ENCODE peak calls at places on chromosomes 5 and 9, in four cellular contexts. K is kidney tubule cell; E is GDM1; L is CD4-positive, CD25-positive, alpha-beta regulatory T cell. Q is an unnamed sample.
A peak's percentile ranks its signal among the peaks of the same experiment; 100 is the strongest.

GRCh38 chr9:92615790-92616189 is 54.1 kb downstream of the IPPK start:
- DNase-seq in K (no peak), L (no peak), E (no peak), Q (no peak)

GRCh38 chr9:4760122-4760521 is 19.1 kb upstream of the AK3 start:
- DNase-seq in K (no peak), L (no peak), E (no peak), Q (peak; percentile 61)

GRCh38 chr9:132651259-132651658 is 18.5 kb downstream of the DDX31 start:
- DNase-seq in K (peak; percentile 28), L (no peak), E (no peak), Q (peak; percentile 45)

GRCh38 chr5:171336486-171337206 is 27.6 kb downstream of the TLX3 start:
- DNase-seq in L (no peak), K (peak; percentile 56), E (no peak), Q (peak; percentile 11)

GRCh38 chr9:33703430-33704096 is 91.8 kb upstream of the PRSS3 start:
- DNase-seq in L (no peak), E (no peak), K (no peak), Q (no peak)

GRCh38 chr5:39015743-39016586 is 58.2 kb downstream of the RICTOR start:
- DNase-seq in K (peak; percentile 87), E (no peak), L (no peak), Q (no peak)

GRCh38 chr9:76761448-76761847 is 2.8 kb upstream of the PCA3 start:
- DNase-seq in L (no peak), K (peak; percentile 11), E (no peak), Q (no peak)

GRCh38 chr5:145906401-145906800 is 30.0 kb upstream of the SH3RF2 start:
- DNase-seq in K (no peak), L (no peak), E (no peak), Q (no peak)

GRCh38 chr9:23431459-23431858 is 394.6 kb downstream of the ELAVL2 start:
- DNase-seq in E (no peak), L (no peak), K (no peak), Q (no peak)

GRCh38 chr9:132534832-132535231 is 47.6 kb upstream of the BARHL1 start:
- DNase-seq in K (no peak), L (no peak), E (no peak), Q (no peak)

GRCh38 chr9:129627556-129628492 is 1.9 kb downstream of the NTMT1 start:
- DNase-seq in L (no peak), E (no peak), K (no peak), Q (no peak)

GRCh38 chr9:35508069-35508468 is 18.2 kb downstream of the RUSC2 start:
- DNase-seq in K (peak; percentile 61), L (no peak), E (no peak), Q (no peak)